ENCODE peak calls at places on chromosomes 13 and 19, in seven cellular contexts. B is stomach, O is transverse colon, M is sigmoid colon, F is breast epithelium, P is HepG2, K is upper lobe of left lung. A is an unnamed sample.

GRCh38 chr19:29596885-29597525 is 9.1 kb upstream of the POP4 start:
- DNase-seq in B (no peak), O (no peak), M (no peak), F (no peak), P (peak), K (no peak), A (no peak)

GRCh38 chr19:8592231-8593009 is 15.2 kb upstream of the MYO1F start:
- DNase-seq in B (peak), O (peak), M (peak), F (peak), P (no peak), K (peak), A (peak)

GRCh38 chr13:51781246-51782022 is 22.5 kb downstream of the DHRS12 start:
- DNase-seq in B (peak), O (no peak), M (no peak), F (no peak), P (no peak), K (no peak), A (no peak)

GRCh38 chr19:7397687-7398086 is 49.0 kb downstream of the ARHGEF18 start:
- DNase-seq in B (no peak), O (no peak), M (no peak), F (no peak), P (peak), K (no peak), A (no peak)

GRCh38 chr19:7524992-7525739 is 2.7 kb downstream of the MCOLN1 start:
- DNase-seq in B (no peak), O (no peak), M (no peak), F (no peak), P (no peak), K (no peak), A (no peak)

GRCh38 chr19:10565567-10566407 is at the start of gene KRI1:
- DNase-seq in B (peak), O (peak), M (peak), F (peak), P (peak), K (peak), A (peak)

GRCh38 chr19:32387701-32388392 is 17.7 kb upstream of the DPY19L3 start:
- DNase-seq in B (no peak), O (peak), M (peak), F (no peak), P (no peak), K (no peak), A (no peak)

GRCh38 chr19:46784262-46785053 is 3.9 kb downstream of the SLC1A5 start:
- DNase-seq in B (peak), O (peak), M (peak), F (peak), P (peak), K (peak), A (peak)

GRCh38 chr13:72199640-72200039 is 332.6 kb upstream of the DACH1 start:
- DNase-seq in B (no peak), O (no peak), M (no peak), F (no peak), P (no peak), K (no peak), A (no peak)

GRCh38 chr13:38883783-38884182 is 106.8 kb downstream of the STOML3 start:
- DNase-seq in B (peak), O (no peak), M (no peak), F (no peak), P (no peak), K (no peak), A (no peak)

GRCh38 chr13:109879338-109879737 is 93.0 kb upstream of the IRS2 start:
- DNase-seq in B (no peak), O (no peak), M (no peak), F (no peak), P (no peak), K (no peak), A (no peak)

GRCh38 chr19:42099336-42099925 is 23.5 kb downstream of the ZNF574 start:
- DNase-seq in B (no peak), O (no peak), M (no peak), F (no peak), P (no peak), K (no peak), A (no peak)

GRCh38 chr19:39138221-39139211 is 12.9 kb downstream of the PAK4 start:
- DNase-seq in B (no peak), O (no peak), M (no peak), F (no peak), P (no peak), K (no peak), A (no peak)

GRCh38 chr13:107373551-107373950 is 805.6 kb upstream of the ARGLU1 start:
- DNase-seq in B (no peak), O (no peak), M (no peak), F (no peak), P (no peak), K (no peak), A (no peak)

GRCh38 chr19:18344546-18344945 is 4.1 kb downstream of the PGPEP1 start:
- DNase-seq in B (no peak), O (no peak), M (no peak), F (no peak), P (no peak), K (no peak), A (no peak)

GRCh38 chr19:30719991-30720329 is 347.8 kb downstream of the ZNF536 start:
- DNase-seq in B (no peak), O (no peak), M (no peak), F (no peak), P (no peak), K (no peak), A (no peak)

GRCh38 chr13:46685006-46685730 is 111.8 kb downstream of the ESD start:
- DNase-seq in B (no peak), O (no peak), M (no peak), F (no peak), P (no peak), K (no peak), A (no peak)
- H3K27ac ChIP-seq in B (no peak), O (no peak), M (peak), F (no peak), P (peak), K (peak), A (no peak)

DNA sequence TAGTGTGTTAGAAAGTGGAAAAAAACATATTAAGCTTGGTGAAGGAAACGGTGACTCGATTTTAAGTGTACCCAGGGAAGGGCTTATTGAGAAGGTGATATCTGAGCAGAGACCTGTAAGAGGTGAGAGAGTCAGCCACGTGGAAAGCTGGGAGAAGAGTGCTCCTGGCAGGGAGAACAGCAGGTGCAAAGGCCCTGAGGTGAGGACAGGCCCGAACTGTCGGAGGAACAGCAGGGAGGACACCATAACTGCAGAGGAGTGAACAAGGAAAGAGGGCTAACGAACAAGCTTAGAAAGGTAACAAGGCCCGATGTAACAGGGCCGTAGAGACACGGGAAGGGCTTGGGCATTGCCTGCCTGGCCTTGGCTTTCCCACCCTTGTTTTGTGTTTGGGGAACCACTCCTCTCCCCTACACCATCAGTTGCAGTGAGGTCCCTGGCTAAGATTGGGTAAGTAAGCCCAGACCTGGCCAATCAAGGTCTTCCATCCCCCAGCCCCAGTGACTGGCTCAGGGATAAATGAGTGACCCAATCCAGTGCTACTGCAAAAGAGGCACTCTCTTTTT is 7.3 kb downstream of the ATP4A start:
- DNase-seq in B (no peak), O (no peak), M (no peak), F (no peak), P (no peak), K (no peak), A (no peak)
- TF ChIP-seq POLR2AphosphoS5 in B (no peak), O (no peak), M (no peak), F (no peak), P (no peak), K (no peak), A (no peak)

DNA sequence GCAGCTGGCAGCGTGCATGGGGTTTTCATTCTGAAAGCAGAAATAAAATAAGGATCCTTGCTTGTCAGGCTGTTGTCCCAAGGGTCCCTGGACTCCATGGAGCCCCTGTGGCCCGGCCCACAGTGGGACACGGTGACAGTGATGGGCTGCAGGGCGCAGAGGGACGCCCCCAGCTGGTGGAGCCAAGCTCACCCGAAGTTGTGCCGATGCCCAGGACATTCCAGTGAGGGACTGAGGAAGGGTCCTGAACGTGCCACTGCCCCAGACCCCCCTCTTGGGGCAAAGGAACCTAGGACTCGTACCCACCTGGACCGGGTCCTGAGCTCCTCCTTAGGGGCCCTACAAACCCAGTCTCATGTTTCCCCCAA is 35.0 kb downstream of the MYO9B start:
- DNase-seq in B (no peak), O (no peak), M (no peak), F (no peak), P (no peak), K (no peak), A (no peak)
- TF ChIP-seq POLR2A in B (no peak), O (no peak), M (no peak), F (no peak), P (no peak), K (no peak), A (no peak)

GRCh38 chr13:74574964-74575728 is 440.9 kb upstream of the KLF12 start:
- DNase-seq in B (no peak), O (no peak), M (no peak), F (no peak), P (no peak), K (no peak), A (no peak)
- H3K27ac ChIP-seq in B (no peak), O (no peak), M (no peak), F (no peak), P (no peak), K (no peak), A (no peak)

GRCh38 chr13:28622286-28622685 is 36.6 kb upstream of the POMP start:
- DNase-seq in B (peak), O (peak), M (peak), F (no peak), P (no peak), K (no peak), A (peak)
- TF ChIP-seq POLR2AphosphoS5 in B (no peak), O (no peak), M (peak), F (no peak), P (no peak), K (peak), A (no peak)

DNA sequence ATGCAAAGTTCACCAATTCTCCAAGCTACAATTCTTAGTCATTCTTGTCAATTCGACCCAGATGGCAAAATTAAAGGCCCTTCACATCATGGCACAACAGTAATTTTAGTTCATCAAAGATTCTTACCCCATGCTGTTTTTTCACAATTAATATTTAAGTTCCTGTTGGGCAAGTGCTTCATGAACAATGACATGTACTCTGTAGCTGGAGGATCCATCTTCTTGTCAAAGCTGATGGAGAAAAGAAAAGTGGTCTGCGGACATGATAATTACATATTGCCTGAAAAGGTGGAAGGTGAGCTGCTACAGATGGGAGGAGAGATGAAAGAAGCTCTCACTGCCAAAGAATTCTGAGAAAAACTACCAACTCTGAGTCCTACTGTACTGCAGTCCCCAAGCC is 1370.3 kb upstream of the SLC10A2 start:
- DNase-seq in B (no peak), O (no peak), M (no peak), F (no peak), P (no peak), K (no peak), A (no peak)
- TF ChIP-seq POLR2A in B (no peak), O (no peak), M (no peak), F (no peak), P (no peak), K (no peak), A (no peak)

GRCh38 chr13:30418886-30419459 is 3.3 kb upstream of the UBE2L5 start:
- DNase-seq in B (no peak), O (no peak), M (peak), F (no peak), P (no peak), K (no peak), A (no peak)

GRCh38 chr13:30423891-30424290 is 1.6 kb downstream of the UBE2L5 start:
- DNase-seq in B (no peak), O (no peak), M (no peak), F (no peak), P (no peak), K (no peak), A (no peak)

GRCh38 chr13:30418075-30418715 is 4.1 kb upstream of the UBE2L5 start:
- DNase-seq in B (no peak), O (no peak), M (no peak), F (no peak), P (no peak), K (no peak), A (no peak)

GRCh38 chr13:30422056-30422914 is at the start of gene UBE2L5:
- DNase-seq in B (peak), O (peak), M (peak), F (peak), P (peak), K (peak), A (peak)

DNA sequence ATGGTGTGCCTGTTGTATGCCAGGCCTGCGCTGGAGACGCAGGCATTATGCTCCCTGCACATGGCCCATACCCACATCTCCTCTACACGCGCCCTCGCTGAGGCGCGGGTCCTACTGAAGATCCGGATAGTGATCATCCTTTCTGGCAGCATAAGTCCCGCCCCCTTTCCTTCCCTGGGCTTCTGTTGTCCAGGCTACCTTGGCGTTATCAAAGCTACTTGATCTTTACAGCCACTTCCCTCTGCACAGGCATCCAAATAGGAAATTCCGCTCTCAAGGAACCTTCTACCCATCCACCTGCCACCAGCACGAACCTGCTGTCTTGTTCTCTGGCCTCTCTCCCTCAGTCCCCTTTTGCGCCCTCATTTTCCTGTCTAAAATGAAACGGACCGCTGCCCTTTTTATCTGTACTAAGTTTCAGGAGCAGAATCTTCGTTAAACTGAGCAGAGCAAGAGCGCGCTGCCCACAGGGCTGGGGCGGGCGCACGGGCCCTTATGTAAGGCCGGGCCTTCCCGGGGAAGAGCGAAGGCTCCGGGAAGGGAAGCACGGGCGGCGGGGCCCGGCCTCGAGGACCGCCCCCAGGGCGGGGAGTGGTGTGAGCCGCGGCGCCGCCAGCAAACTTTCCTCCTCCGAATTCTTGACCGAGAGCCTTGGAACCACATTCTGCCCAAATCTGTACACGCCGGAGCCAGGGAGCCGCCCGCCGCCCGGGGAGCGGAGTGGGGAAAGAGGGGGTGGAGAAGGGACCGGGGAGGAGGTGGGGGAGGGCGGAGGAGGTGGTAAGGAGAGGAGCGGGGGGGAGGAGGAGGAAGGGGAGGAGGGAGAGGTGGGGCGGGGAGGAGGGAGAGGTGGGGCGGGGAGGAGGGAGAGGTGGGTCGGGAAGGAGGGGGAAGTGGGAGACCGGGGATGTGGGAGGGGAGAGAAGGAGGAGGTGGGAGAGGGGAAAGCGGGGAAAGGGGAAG is 919 bp upstream of the UBE2L5 start:
- DNase-seq in B (peak), O (peak), M (peak), F (peak), P (no peak), K (peak), A (peak)
- H3K27ac ChIP-seq in B (peak), O (peak), M (peak), F (peak), P (no peak), K (peak), A (peak)

GRCh38 chr19:48837081-48837524 is 812 bp upstream of the HSD17B14 start:
- DNase-seq in B (peak), O (peak), M (peak), F (peak), P (no peak), K (peak), A (peak)
- TF ChIP-seq POLR2AphosphoS5 in B (no peak), O (peak), M (peak), F (no peak), P (no peak), K (peak), A (no peak)

GRCh38 chr19:55667006-55667381 is 8.0 kb upstream of the EPN1 start:
- DNase-seq in B (no peak), O (no peak), M (no peak), F (no peak), P (no peak), K (no peak), A (no peak)

GRCh38 chr19:55667958-55668357 is 7.1 kb upstream of the EPN1 start:
- DNase-seq in B (peak), O (no peak), M (no peak), F (no peak), P (no peak), K (no peak), A (no peak)

GRCh38 chr19:55666343-55667005 is 8.6 kb upstream of the EPN1 start:
- DNase-seq in B (no peak), O (no peak), M (no peak), F (no peak), P (no peak), K (no peak), A (no peak)

GRCh38 chr19:55668603-55669348 is 6.2 kb upstream of the EPN1 start:
- DNase-seq in B (no peak), O (no peak), M (no peak), F (no peak), P (no peak), K (no peak), A (no peak)

DNA sequence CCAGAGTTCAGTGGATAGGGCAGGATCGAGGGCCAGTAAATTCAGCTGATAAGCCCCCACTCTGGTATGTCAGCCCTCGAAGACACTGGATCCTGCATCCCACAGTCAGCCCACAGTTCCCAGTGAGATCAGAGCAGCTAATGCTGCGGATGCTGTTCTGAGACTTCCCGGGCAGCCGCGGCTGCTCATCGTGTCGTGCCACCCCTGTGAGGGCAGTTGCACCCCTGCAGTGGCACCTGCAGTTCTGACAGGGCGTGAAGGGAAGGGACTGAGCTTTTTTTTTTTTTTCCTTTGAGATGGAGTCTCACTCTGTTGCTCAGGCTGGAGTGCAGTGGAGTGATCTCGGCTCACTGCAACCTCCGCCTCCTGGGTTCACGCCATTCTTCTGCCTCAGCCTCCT is 7.5 kb upstream of the EPN1 start:
- DNase-seq in B (no peak), O (no peak), M (no peak), F (no peak), P (no peak), K (no peak), A (no peak)
- TF ChIP-seq POLR2A in B (no peak), O (no peak), M (no peak), F (no peak), P (no peak), K (no peak), A (no peak)

GRCh38 chr19:1409204-1410005 is 2.0 kb downstream of the DAZAP1 start:
- DNase-seq in B (no peak), O (no peak), M (no peak), F (no peak), P (no peak), K (peak), A (no peak)
- H3K27ac ChIP-seq in B (peak), O (peak), M (peak), F (peak), P (peak), K (peak), A (peak)

A was measured in suprapubic skin.